ENCODE peak calls at places on chromosomes 1 and 21, in six cellular contexts. B is posterior vena cava; Q is activated CD8-positive, alpha-beta memory T cell treated with anti-CD3 and anti-CD28 coated beads, Interleukin-2, amount 10 ng/mL, durations not matched to agents 7 days and 5 days; E is cortex of kidney; U is NCI-H2029; L is activated T-helper 1 cell treated with anti-CD3 and anti-CD28 coated beads, Interleukin-12 subunit alpha, Interleukin-12 subunit beta, Interleukin-2, Interleukin-4 antibody, amounts not matched to agents 30 ng/mL and 10 ng/mL and 1 ng/mL, durations not matched to agents 14 hours and 24 hours and 36 hours. R is an unnamed sample.

GRCh38 chr1:11929849-11930248 is 3.6 kb upstream of the KIAA2013 start:
- DNase-seq in B (peak; percentile 90), Q (no peak), U (peak; percentile 80), E (no peak), L (no peak), R (peak; percentile 86)

GRCh38 chr1:53682369-53682685 is 56.6 kb downstream of the GLIS1 start:
- DNase-seq in Q (no peak), U (no peak), L (no peak), B (no peak), E (no peak), R (no peak)

GRCh38 chr1:154793674-154794073 is 76.4 kb downstream of the KCNN3 start:
- DNase-seq in E (no peak), L (no peak), B (no peak), Q (no peak), U (no peak), R (no peak)

GRCh38 chr1:102550729-102551384 is 554.1 kb upstream of the OLFM3 start:
- DNase-seq in U (no peak), E (no peak), L (no peak), Q (no peak), B (no peak), R (peak; percentile 3)

GRCh38 chr1:111399792-111400610 is 27.5 kb downstream of the OVGP1 start:
- DNase-seq in L (no peak), U (peak; percentile 30), E (no peak), Q (peak; percentile 56), B (no peak), R (no peak)

GRCh38 chr1:61005572-61006386 is 76.6 kb upstream of the NFIA start:
- DNase-seq in U (no peak), Q (no peak), L (no peak), E (no peak), B (no peak), R (no peak)

GRCh38 chr1:201254625-201255469 is 28.5 kb upstream of the PKP1 start:
- DNase-seq in B (peak; percentile 90), Q (peak; percentile 69), L (peak; percentile 27), U (no peak), E (no peak), R (peak; percentile 43)

GRCh38 chr1:225861834-225862580 is 20.2 kb downstream of the TMEM63A start:
- DNase-seq in L (no peak), B (no peak), E (no peak), Q (no peak), U (no peak), R (no peak)

GRCh38 chr1:101236546-101237228 is at the start of gene S1PR1:
- DNase-seq in E (no peak), L (peak; percentile 68), Q (peak; percentile 84), U (peak; percentile 13), B (peak; percentile 91), R (peak; percentile 31)

GRCh38 chr1:151961795-151962194 is 31.9 kb downstream of the S100A10 start:
- DNase-seq in L (no peak), U (no peak), Q (no peak), E (no peak), B (no peak), R (no peak)

GRCh38 chr1:198156111-198156744 is 570 bp upstream of the NEK7 start:
- DNase-seq in L (peak; percentile 56), U (no peak), E (no peak), Q (peak; percentile 87), B (peak; percentile 83), R (peak; percentile 41)

GRCh38 chr21:38349111-38349746 is 92.4 kb downstream of the KCNJ15 start:
- DNase-seq in E (no peak), L (no peak), Q (no peak), B (no peak), U (peak; percentile 78), R (no peak)

GRCh38 chr1:163094182-163094581 is 25.0 kb downstream of the RGS4 start:
- DNase-seq in B (no peak), Q (no peak), L (no peak), E (no peak), U (no peak), R (no peak)

GRCh38 chr1:3599286-3599811 is 12.0 kb downstream of the MEGF6 start:
- DNase-seq in E (no peak), U (no peak), Q (no peak), L (no peak), B (no peak), R (no peak)

GRCh38 chr1:68151690-68152089 is 80.6 kb downstream of the WLS start:
- DNase-seq in L (no peak), U (no peak), B (no peak), E (no peak), Q (no peak), R (no peak)

GRCh38 chr1:164771568-164772350 is 212.8 kb downstream of the PBX1 start:
- DNase-seq in L (no peak), U (no peak), E (no peak), Q (no peak), B (no peak), R (peak; percentile 65)

GRCh38 chr1:62082456-62083363 is 111.9 kb upstream of the L1TD1 start:
- DNase-seq in E (no peak), Q (peak; percentile 55), U (peak; percentile 28), B (no peak), L (no peak), R (peak; percentile 13)

GRCh38 chr1:153611356-153611755 is 1.6 kb downstream of the S100A16 start:
- DNase-seq in L (no peak), U (no peak), B (no peak), Q (no peak), E (no peak), R (no peak)

GRCh38 chr1:155962599-155963211 is 15.6 kb downstream of the ARHGEF2 start:
- DNase-seq in U (no peak), E (no peak), L (no peak), B (no peak), Q (no peak), R (no peak)

GRCh38 chr1:70778934-70779333 is 268.7 kb downstream of the PTGER3 start:
- DNase-seq in B (no peak), Q (no peak), E (no peak), L (no peak), U (no peak), R (no peak)

GRCh38 chr21:42187976-42188653 is 30.8 kb upstream of the ABCG1 start:
- DNase-seq in Q (peak; percentile 95), E (no peak), L (peak; percentile 81), U (no peak), B (no peak), R (peak; percentile 38)

GRCh38 chr21:32844653-32845443 is 73.3 kb upstream of the PAXBP1 start:
- DNase-seq in B (no peak), U (no peak), Q (no peak), L (no peak), E (no peak), R (peak; percentile 63)

GRCh38 chr1:211236633-211237321 is 22.4 kb upstream of the RCOR3 start:
- DNase-seq in Q (no peak), L (no peak), B (no peak), U (peak; percentile 54), E (no peak), R (no peak)

GRCh38 chr1:234368320-234369032 is 4.8 kb upstream of the COA6 start:
- DNase-seq in Q (peak; percentile 52), L (no peak), U (no peak), B (no peak), E (no peak), R (no peak)

GRCh38 chr1:201912832-201913231 is 24.1 kb downstream of the SHISA4 start:
- DNase-seq in L (no peak), E (no peak), U (no peak), Q (no peak), B (no peak), R (no peak)

GRCh38 chr1:16275591-16275990 is 38.6 kb upstream of the CPLANE2 start:
- DNase-seq in L (no peak), U (no peak), Q (no peak), E (no peak), B (no peak), R (no peak)

GRCh38 chr1:203327684-203328457 is 22.6 kb downstream of the BTG2 start:
- DNase-seq in U (peak; percentile 51), Q (peak; percentile 86), E (no peak), L (peak; percentile 70), B (no peak), R (peak; percentile 56)

GRCh38 chr1:3898994-3899775 is 887 bp downstream of the C1orf174 start:
- DNase-seq in U (no peak), E (no peak), B (no peak), L (no peak), Q (no peak), R (no peak)

GRCh38 chr1:212871976-212872375 is 13.9 kb downstream of the FLVCR1 start:
- DNase-seq in B (no peak), L (no peak), Q (no peak), E (no peak), U (no peak), R (no peak)

R was measured in MG63.